ENCODE peak calls at places on chromosome 2, in seven cellular contexts. Q is body of pancreas, B is neural crest cell, K is type B pancreatic cell, T is cardiac muscle cell, H is K562, S is heart left ventricle. E is an unnamed sample.

GRCh38 chr2:26148501-26148900 is 24.4 kb upstream of the GAREM2 start:
- DNase-seq in Q (no peak), B (no peak), K (no peak), T (peak; percentile 21), H (no peak), S (no peak), E (no peak)

GRCh38 chr2:36356990-36357505 is 1.5 kb downstream of the CRIM1 start:
- DNase-seq in Q (no peak), B (no peak), K (no peak), T (no peak), H (no peak), S (peak; percentile 44), E (peak; percentile 62)

GRCh38 chr2:6264198-6264597 is 572.0 kb downstream of the SOX11 start:
- DNase-seq in Q (no peak), B (no peak), K (no peak), T (no peak), H (no peak), S (no peak), E (no peak)

GRCh38 chr2:1899396-1899730 is 155.0 kb upstream of the PXDN start:
- DNase-seq in Q (no peak), B (no peak), K (no peak), T (no peak), H (no peak), S (no peak), E (no peak)

GRCh38 chr2:98308532-98308931 is 37.7 kb upstream of the CNGA3 start:
- DNase-seq in Q (no peak), B (no peak), K (no peak), T (no peak), H (no peak), S (no peak), E (no peak)

GRCh38 chr2:167212054-167212648 is 323.9 kb downstream of the XIRP2 start:
- DNase-seq in Q (peak; percentile 54), B (peak; percentile 48), K (no peak), T (peak; percentile 66), H (peak; percentile 42), S (peak; percentile 29), E (peak; percentile 41)

GRCh38 chr2:164792316-164793127 is 49.1 kb downstream of the COBLL1 start:
- DNase-seq in Q (no peak), B (no peak), K (no peak), T (no peak), H (no peak), S (no peak), E (no peak)

GRCh38 chr2:151637284-151637781 is 96.9 kb downstream of the NEB start:
- DNase-seq in Q (no peak), B (no peak), K (no peak), T (no peak), H (no peak), S (peak; percentile 22), E (peak; percentile 85)

GRCh38 chr2:111663471-111663951 is 220.5 kb downstream of the ANAPC1 start:
- DNase-seq in Q (no peak), B (no peak), K (no peak), T (no peak), H (peak; percentile 44), S (no peak), E (no peak)

GRCh38 chr2:187502467-187502866 is 51.8 kb downstream of the TFPI start:
- DNase-seq in Q (no peak), B (no peak), K (no peak), T (no peak), H (no peak), S (no peak), E (no peak)

GRCh38 chr2:187499941-187500532 is 52.0 kb upstream of the CALCRL start:
- DNase-seq in Q (peak; percentile 61), B (peak; percentile 36), K (no peak), T (peak; percentile 64), H (peak; percentile 54), S (peak; percentile 41), E (peak; percentile 72)

GRCh38 chr2:187497858-187498463 is 49.9 kb upstream of the CALCRL start:
- DNase-seq in Q (no peak), B (no peak), K (no peak), T (peak; percentile 15), H (no peak), S (no peak), E (no peak)

GRCh38 chr2:187497140-187497539 is 49.1 kb upstream of the CALCRL start:
- DNase-seq in Q (no peak), B (no peak), K (no peak), T (no peak), H (no peak), S (no peak), E (no peak)

DNA sequence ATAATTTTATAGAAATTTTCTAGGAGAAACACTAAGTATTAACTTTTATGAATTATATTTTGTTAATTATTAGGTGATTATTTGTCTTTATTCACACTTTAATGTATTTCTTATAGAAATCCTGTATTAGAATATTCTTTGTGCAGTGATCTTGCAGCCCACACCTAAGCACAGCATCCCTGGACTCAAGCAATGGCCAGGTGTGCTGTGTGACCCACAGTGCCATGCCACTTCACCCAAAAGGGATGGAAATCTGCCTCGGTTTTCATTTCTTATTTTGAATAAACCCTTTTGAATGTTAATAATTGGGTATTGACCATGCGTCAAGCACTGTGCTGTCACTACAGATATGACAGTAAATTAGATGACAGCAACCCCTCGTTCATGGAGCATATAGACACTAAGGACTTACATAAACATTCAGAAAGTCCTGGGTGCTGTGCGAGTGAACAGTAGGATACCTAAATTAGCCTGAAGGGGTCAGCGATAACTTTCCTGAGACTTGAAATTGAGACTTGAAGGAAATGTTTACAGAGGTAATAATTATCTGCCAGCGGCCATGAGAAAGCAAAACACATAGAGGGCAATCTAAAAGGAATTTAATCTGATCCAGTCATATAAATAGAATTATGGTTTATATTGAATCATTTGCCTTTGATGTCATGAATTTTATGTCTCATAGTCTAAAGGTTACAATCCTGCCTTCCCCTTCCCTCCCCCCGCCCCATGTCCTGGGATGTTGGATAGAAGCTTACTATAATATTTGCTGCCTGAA is 52.7 kb upstream of the CALCRL start:
- DNase-seq in Q (no peak), B (no peak), K (no peak), T (peak; percentile 37), H (peak; percentile 25), S (no peak), E (no peak)
- TF ChIP-seq CTCF in Q (no peak), B (peak; percentile 39), K (peak; percentile 44), T (peak; percentile 46), H (peak; percentile 51), S (peak; percentile 6), E (no peak)

DNA sequence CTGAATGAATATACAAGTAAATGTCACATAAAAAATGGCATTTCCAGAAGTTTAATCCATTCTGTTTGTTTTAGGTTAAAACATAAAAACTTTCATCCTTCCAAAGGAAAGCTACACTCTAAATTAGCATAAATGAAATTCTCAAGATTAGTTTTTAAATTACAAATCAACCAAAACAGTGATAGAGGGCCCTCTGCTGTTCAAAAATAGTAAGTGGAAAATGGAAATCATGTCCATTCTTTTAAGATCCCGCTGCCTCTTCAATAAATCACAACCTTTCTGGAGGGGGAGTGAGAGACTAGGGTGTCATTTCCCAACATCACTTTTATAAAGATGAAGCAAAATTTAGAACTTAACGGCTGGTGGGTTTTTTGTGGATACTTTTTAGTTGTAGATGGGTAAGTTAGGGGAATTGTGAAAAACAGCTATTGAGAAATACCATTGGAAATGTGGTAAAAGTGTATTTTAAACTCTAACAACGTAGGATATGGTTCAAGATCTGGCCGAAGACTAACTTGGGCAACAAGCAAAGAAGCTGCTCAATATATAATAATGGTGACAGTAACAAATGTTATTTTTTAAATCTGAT is 1.7 kb downstream of the DNAH7 start:
- DNase-seq in Q (no peak), B (no peak), K (no peak), T (peak; percentile 40), H (peak; percentile 43), S (no peak), E (no peak)
- TF ChIP-seq CTCF in Q (peak; percentile 59), B (peak; percentile 81), K (peak; percentile 87), T (peak; percentile 65), H (no peak), S (peak; percentile 71), E (peak; percentile 86)

DNA sequence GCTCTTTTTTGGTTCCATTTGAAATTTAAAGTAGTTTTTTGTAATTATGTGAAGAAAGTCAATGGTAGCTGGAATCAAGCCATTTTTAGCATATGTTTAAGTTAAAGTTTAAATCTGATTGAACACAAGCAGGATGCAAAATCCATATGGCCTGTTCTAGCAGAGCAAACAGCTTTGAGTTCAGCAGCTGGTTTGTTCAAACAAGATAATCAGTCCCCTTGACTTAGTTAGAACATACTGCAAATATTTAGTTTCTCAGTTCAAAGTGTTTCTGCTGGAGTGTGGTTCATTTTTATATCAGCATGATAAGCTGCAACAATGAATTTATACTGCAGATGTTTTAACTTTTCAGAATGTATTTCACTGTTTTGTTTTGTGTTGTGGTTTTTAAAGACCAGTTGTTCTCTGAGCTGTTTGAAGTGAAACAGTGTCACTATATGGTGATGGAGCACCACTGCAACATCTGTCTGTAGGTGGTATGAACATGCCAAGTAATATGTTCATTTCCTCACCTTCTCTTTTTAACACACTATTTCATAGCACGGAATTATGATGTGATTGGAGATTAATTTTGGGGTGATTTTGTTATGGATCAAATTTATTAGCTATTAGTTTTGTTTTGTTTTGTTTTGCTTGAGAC is 125.3 kb downstream of the COL4A4 start:
- DNase-seq in Q (no peak), B (no peak), K (no peak), T (no peak), H (no peak), S (no peak), E (no peak)
- TF ChIP-seq CTCF in Q (no peak), B (no peak), K (no peak), T (no peak), H (no peak), S (no peak), E (no peak)

GRCh38 chr2:38074775-38075435 is 1.0 kb downstream of the CYP1B1 start:
- DNase-seq in Q (no peak), B (peak; percentile 12), K (peak; percentile 76), T (peak; percentile 75), H (no peak), S (peak; percentile 34), E (no peak)

GRCh38 chr2:38075436-38076249 is at the start of gene CYP1B1:
- DNase-seq in Q (no peak), B (no peak), K (peak; percentile 72), T (no peak), H (no peak), S (peak; percentile 48), E (no peak)

GRCh38 chr2:38076250-38076709 is 329 bp upstream of the CYP1B1 start:
- DNase-seq in Q (peak; percentile 72), B (peak; percentile 40), K (peak; percentile 87), T (peak; percentile 78), H (no peak), S (peak; percentile 76), E (peak; percentile 76)

GRCh38 chr2:38077431-38077769 is 1.4 kb upstream of the CYP1B1 start:
- DNase-seq in Q (no peak), B (no peak), K (no peak), T (no peak), H (no peak), S (no peak), E (no peak)

DNA sequence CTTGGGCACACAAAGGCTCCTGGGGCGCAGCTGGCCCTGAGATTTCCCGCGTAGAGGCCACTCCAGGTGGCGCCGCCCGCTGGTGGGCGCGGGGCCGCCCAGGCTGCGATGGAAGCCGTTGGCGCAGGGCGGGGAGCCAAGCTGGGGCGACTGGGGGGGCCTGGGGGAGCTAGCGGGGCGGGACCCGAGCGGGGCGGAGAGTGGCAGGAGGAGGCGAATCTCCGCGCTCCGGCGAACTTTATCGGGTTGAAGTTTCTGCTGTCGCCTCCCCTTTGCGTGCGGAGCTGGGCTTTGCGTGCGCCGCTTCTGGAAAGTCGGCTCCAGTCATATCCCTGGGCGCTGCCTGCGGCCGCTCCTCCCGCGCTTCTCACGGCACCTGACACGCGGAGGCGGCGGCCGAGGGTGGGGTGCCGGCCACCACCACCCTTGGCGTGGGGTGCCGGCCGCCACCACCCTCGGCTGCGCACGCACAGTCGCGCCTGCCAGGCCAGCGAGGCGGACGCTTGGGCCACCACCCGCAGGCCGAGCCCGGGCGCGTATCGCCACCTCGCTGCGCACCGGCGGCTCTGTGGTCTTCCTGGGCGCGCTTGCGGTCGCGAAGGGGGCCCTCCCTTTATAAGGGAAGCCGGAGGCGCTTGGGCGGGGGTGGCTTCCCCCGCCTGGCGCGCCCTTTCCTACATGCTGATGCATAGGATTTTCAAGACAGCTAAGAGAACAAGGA is 919 bp upstream of the CYP1B1 start:
- DNase-seq in Q (peak; percentile 68), B (peak; percentile 46), K (peak; percentile 87), T (peak; percentile 74), H (peak; percentile 20), S (peak; percentile 81), E (peak; percentile 86)
- TF ChIP-seq CTCF in Q (peak; percentile 36), B (peak; percentile 48), K (peak; percentile 55), T (peak; percentile 40), H (no peak), S (peak; percentile 41), E (peak; percentile 38)

E was measured in activated CD8-positive, alpha-beta T cell treated with anti-CD3 and anti-CD28 coated beads for 36 hours.